ENCODE peak calls at places on chromosome 21, in four cellular contexts. One of them, this sample, is unnamed.

GRCh38 chr21:45618287-45618686 is 25.2 kb upstream of the PCBP3 start:
- DNase-seq in right cardiac atrium: peak
- DNase-seq in heart left ventricle: no peak
- DNase-seq in A549: no peak
- DNase-seq in this sample: peak

GRCh38 chr21:26246073-26246472 is 75.5 kb upstream of the APP start:
- DNase-seq in right cardiac atrium: no peak
- DNase-seq in heart left ventricle: no peak
- DNase-seq in A549: no peak
- DNase-seq in this sample: no peak

GRCh38 chr21:41167348-41168342 is at the start of gene BACE2:
- DNase-seq in heart left ventricle: peak
- DNase-seq in right cardiac atrium: peak
- DNase-seq in A549: peak
- DNase-seq in this sample: no peak

GRCh38 chr21:22711636-22712035 is 1713.4 kb downstream of the NCAM2 start:
- DNase-seq in A549: no peak
- DNase-seq in right cardiac atrium: no peak
- DNase-seq in heart left ventricle: no peak
- DNase-seq in this sample: no peak

GRCh38 chr21:31580866-31581276 is 78.6 kb upstream of the SOD1 start:
- DNase-seq in right cardiac atrium: peak
- DNase-seq in heart left ventricle: peak
- DNase-seq in A549: peak
- DNase-seq in this sample: peak

GRCh38 chr21:27060190-27060589 is 93.3 kb upstream of the ADAMTS5 start:
- DNase-seq in heart left ventricle: no peak
- DNase-seq in right cardiac atrium: no peak
- DNase-seq in A549: no peak
- DNase-seq in this sample: peak

GRCh38 chr21:46097826-46098286 is at the start of gene COL6A2:
- DNase-seq in right cardiac atrium: peak
- DNase-seq in heart left ventricle: peak
- DNase-seq in A549: peak
- DNase-seq in this sample: no peak

GRCh38 chr21:25385912-25386474 is 221.3 kb downstream of the MRPL39 start:
- DNase-seq in A549: peak
- DNase-seq in right cardiac atrium: peak
- DNase-seq in heart left ventricle: no peak
- DNase-seq in this sample: peak

GRCh38 chr21:31915566-31915965 is 42.7 kb downstream of the HUNK start:
- DNase-seq in heart left ventricle: no peak
- DNase-seq in right cardiac atrium: no peak
- DNase-seq in A549: no peak
- DNase-seq in this sample: no peak

GRCh38 chr21:45105906-45106485 is 31.6 kb downstream of the ADARB1 start:
- DNase-seq in A549: no peak
- DNase-seq in right cardiac atrium: no peak
- DNase-seq in heart left ventricle: no peak
- DNase-seq in this sample: no peak

GRCh38 chr21:26405735-26406361 is 167.2 kb downstream of the CYYR1 start:
- DNase-seq in right cardiac atrium: no peak
- DNase-seq in heart left ventricle: no peak
- DNase-seq in A549: peak
- DNase-seq in this sample: peak

GRCh38 chr21:22573834-22574233 is 1575.6 kb downstream of the NCAM2 start:
- DNase-seq in right cardiac atrium: no peak
- DNase-seq in heart left ventricle: no peak
- DNase-seq in A549: no peak
- DNase-seq in this sample: no peak

GRCh38 chr21:25396135-25396711 is 211.1 kb downstream of the MRPL39 start:
- DNase-seq in heart left ventricle: no peak
- DNase-seq in right cardiac atrium: no peak
- DNase-seq in A549: no peak
- DNase-seq in this sample: no peak

GRCh38 chr21:27818847-27819246 is 852.0 kb upstream of the ADAMTS5 start:
- DNase-seq in A549: no peak
- DNase-seq in right cardiac atrium: no peak
- DNase-seq in heart left ventricle: no peak
- DNase-seq in this sample: no peak

GRCh38 chr21:23853796-23854379 is 1753.4 kb downstream of the MRPL39 start:
- DNase-seq in A549: no peak
- DNase-seq in heart left ventricle: no peak
- DNase-seq in right cardiac atrium: no peak
- DNase-seq in this sample: no peak

GRCh38 chr21:31185663-31186062 is 147.4 kb upstream of the KRTAP19-8 start:
- DNase-seq in A549: no peak
- DNase-seq in heart left ventricle: no peak
- DNase-seq in right cardiac atrium: no peak
- DNase-seq in this sample: no peak

GRCh38 chr21:25790122-25790951 is 55.6 kb downstream of the GABPA start:
- DNase-seq in right cardiac atrium: no peak
- DNase-seq in A549: peak
- DNase-seq in heart left ventricle: no peak
- DNase-seq in this sample: peak

GRCh38 chr21:46182548-46183336 is 1.5 kb downstream of the SPATC1L start:
- DNase-seq in right cardiac atrium: peak
- DNase-seq in heart left ventricle: no peak
- DNase-seq in A549: no peak
- DNase-seq in this sample: no peak

GRCh38 chr21:45455321-45456013 is 50.5 kb downstream of the COL18A1 start:
- DNase-seq in A549: no peak
- DNase-seq in heart left ventricle: no peak
- DNase-seq in right cardiac atrium: peak
- DNase-seq in this sample: no peak

GRCh38 chr21:22965455-22966125 is 1967.4 kb downstream of the NCAM2 start:
- DNase-seq in right cardiac atrium: no peak
- DNase-seq in A549: no peak
- DNase-seq in heart left ventricle: no peak
- DNase-seq in this sample: no peak

GRCh38 chr21:45264146-45264918 is 23.4 kb downstream of the POFUT2 start:
- DNase-seq in A549: no peak
- DNase-seq in heart left ventricle: no peak
- DNase-seq in right cardiac atrium: peak
- DNase-seq in this sample: no peak

GRCh38 chr21:45381036-45381787 is 23.8 kb upstream of the COL18A1 start:
- DNase-seq in right cardiac atrium: peak
- DNase-seq in A549: no peak
- DNase-seq in heart left ventricle: peak
- DNase-seq in this sample: no peak

GRCh38 chr21:44894687-44895302 is 21.3 kb upstream of the PTTG1IP start:
- DNase-seq in right cardiac atrium: peak
- DNase-seq in heart left ventricle: no peak
- DNase-seq in A549: no peak
- DNase-seq in this sample: no peak

GRCh38 chr21:16425297-16425696 is 695.5 kb downstream of the USP25 start:
- DNase-seq in A549: no peak
- DNase-seq in right cardiac atrium: no peak
- DNase-seq in heart left ventricle: no peak
- DNase-seq in this sample: no peak
- H3K4me3 ChIP-seq in A549: no peak
- H3K4me3 ChIP-seq in right cardiac atrium: peak
- H3K4me3 ChIP-seq in heart left ventricle: peak
- H3K4me3 ChIP-seq in this sample: no peak

GRCh38 chr21:35045539-35046222 is 3.4 kb downstream of the RUNX1 start:
- DNase-seq in right cardiac atrium: no peak
- DNase-seq in heart left ventricle: no peak
- DNase-seq in A549: no peak
- DNase-seq in this sample: no peak

GRCh38 chr21:35043549-35043948 is 5.6 kb downstream of the RUNX1 start:
- DNase-seq in right cardiac atrium: no peak
- DNase-seq in A549: no peak
- DNase-seq in heart left ventricle: no peak
- DNase-seq in this sample: no peak

GRCh38 chr21:35046223-35046690 is 2.8 kb downstream of the RUNX1 start:
- DNase-seq in right cardiac atrium: no peak
- DNase-seq in A549: no peak
- DNase-seq in heart left ventricle: no peak
- DNase-seq in this sample: no peak

GRCh38 chr21:35044770-35045538 is 4.1 kb downstream of the RUNX1 start:
- DNase-seq in right cardiac atrium: no peak
- DNase-seq in heart left ventricle: no peak
- DNase-seq in A549: no peak
- DNase-seq in this sample: no peak

DNA sequence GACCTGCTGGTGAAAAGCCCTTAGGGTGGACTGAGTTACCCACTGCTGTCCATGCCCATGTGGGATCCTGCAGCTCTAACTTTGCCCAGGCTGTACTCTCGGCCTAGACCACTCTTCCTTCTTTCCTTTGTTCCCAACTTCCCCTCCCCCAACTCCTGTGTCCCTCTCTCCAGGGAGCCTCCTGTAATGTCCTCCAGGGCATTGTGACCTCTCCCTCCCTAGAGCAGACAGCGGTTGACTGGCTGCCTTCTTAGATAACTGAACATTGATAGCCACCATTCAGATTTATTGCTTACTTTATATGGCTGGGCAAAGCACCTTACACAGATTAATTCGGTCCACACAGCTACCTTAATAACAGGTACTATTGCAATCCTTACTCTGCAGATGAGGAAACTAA is 5.0 kb downstream of the RUNX1 start:
- DNase-seq in A549: no peak
- DNase-seq in right cardiac atrium: no peak
- DNase-seq in heart left ventricle: no peak
- DNase-seq in this sample: no peak
- H3K4me3 ChIP-seq in A549: no peak
- H3K4me3 ChIP-seq in right cardiac atrium: no peak
- H3K4me3 ChIP-seq in heart left ventricle: no peak
- H3K4me3 ChIP-seq in this sample: no peak

GRCh38 chr21:43810505-43811261 is 21.3 kb downstream of the RRP1 start:
- DNase-seq in right cardiac atrium: peak
- DNase-seq in heart left ventricle: peak
- DNase-seq in A549: peak
- DNase-seq in this sample: no peak
- H3K4me3 ChIP-seq in right cardiac atrium: no peak
- H3K4me3 ChIP-seq in heart left ventricle: no peak
- H3K4me3 ChIP-seq in A549: no peak
- H3K4me3 ChIP-seq in this sample: no peak

DNA sequence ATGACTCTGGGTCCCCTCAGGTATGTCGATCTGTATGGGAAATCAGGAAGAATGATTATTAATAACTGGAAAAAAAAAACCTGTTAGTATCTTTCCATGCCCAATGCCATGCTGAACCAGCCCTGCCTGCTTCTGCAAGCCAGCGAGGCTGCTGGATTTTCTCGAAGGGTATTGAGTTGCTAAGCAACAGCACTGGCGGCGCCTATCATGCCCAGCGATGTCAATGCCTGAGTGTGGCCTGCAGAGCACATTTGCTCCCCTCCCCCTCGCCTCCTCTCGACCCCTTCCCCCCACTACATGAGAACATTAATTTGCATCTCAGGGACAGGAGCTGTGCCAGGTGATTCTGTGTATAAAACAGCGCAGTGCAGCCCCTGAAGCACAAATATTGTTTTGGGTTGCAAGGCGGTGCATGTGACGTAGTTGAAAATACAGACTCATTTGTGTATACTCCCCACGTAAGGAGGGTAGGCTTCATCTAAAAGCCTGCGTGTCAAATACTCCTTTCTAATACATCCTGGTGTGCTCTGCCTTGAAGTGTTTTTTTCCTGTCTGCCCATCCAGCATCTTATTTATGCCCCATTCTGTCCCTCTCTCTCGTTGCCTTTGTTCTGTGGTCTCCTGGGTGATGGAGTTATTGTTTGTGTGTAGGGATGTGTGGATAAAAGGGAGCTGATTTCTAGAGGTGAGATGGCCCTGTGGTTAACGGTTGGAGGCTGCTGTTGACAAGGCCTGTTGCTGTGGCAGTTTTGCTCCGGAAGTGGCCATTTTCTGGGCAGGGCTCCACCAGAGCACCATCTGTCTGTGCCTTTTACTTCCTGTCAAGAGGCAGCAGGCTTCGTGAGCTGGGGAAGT is 32.7 kb upstream of the ATP5PO start:
- DNase-seq in heart left ventricle: no peak
- DNase-seq in A549: peak
- DNase-seq in right cardiac atrium: peak
- DNase-seq in this sample: no peak
- H3K4me3 ChIP-seq in heart left ventricle: no peak
- H3K4me3 ChIP-seq in A549: peak
- H3K4me3 ChIP-seq in right cardiac atrium: no peak
- H3K4me3 ChIP-seq in this sample: peak

GRCh38 chr21:35239811-35240219 is 190.7 kb upstream of the RUNX1 start:
- DNase-seq in right cardiac atrium: peak
- DNase-seq in heart left ventricle: no peak
- DNase-seq in A549: no peak
- DNase-seq in this sample: no peak
- H3K4me3 ChIP-seq in right cardiac atrium: no peak
- H3K4me3 ChIP-seq in heart left ventricle: peak
- H3K4me3 ChIP-seq in A549: no peak
- H3K4me3 ChIP-seq in this sample: no peak

DNA sequence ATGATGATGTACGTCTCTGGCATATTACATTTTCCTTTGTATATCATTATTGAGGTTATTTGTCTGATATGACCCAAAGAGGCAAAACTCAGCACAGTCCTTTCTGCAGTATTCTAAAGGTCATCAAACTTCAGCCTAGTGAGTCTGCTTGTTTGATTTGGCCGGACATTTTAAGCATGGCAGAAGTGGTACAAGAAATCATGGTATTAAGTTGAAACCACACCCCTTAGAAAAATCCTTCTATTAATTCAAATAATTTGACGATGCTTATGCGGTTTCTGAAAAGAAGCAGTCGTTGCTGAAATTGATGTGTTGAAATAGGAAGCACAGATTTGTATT is 5.1 kb downstream of the ETS2 start:
- DNase-seq in heart left ventricle: no peak
- DNase-seq in A549: no peak
- DNase-seq in right cardiac atrium: no peak
- DNase-seq in this sample: no peak
- H3K4me3 ChIP-seq in heart left ventricle: peak
- H3K4me3 ChIP-seq in A549: peak
- H3K4me3 ChIP-seq in right cardiac atrium: peak
- H3K4me3 ChIP-seq in this sample: no peak

GRCh38 chr21:36661511-36662309 is 37.2 kb upstream of the SIM2 start:
- DNase-seq in heart left ventricle: peak
- DNase-seq in A549: peak
- DNase-seq in right cardiac atrium: no peak
- DNase-seq in this sample: no peak
- H3K4me3 ChIP-seq in heart left ventricle: no peak
- H3K4me3 ChIP-seq in A549: no peak
- H3K4me3 ChIP-seq in right cardiac atrium: no peak
- H3K4me3 ChIP-seq in this sample: no peak

GRCh38 chr21:15059397-15059796 is 5.4 kb downstream of the NRIP1 start:
- DNase-seq in right cardiac atrium: no peak
- DNase-seq in heart left ventricle: no peak
- DNase-seq in A549: no peak
- DNase-seq in this sample: no peak
- H3K4me3 ChIP-seq in right cardiac atrium: no peak
- H3K4me3 ChIP-seq in heart left ventricle: no peak
- H3K4me3 ChIP-seq in A549: peak
- H3K4me3 ChIP-seq in this sample: no peak